ENCODE peak calls at places on chromosomes 5 and 9, in five cellular contexts. One of them, this sample, is unnamed.

GRCh38 chr5:154194348-154195329 is 4.1 kb downstream of the GALNT10 start:
- DNase-seq in vagina: no peak
- DNase-seq in SJSA1: no peak
- DNase-seq in A549: no peak
- DNase-seq in endodermal cell: peak
- DNase-seq in this sample: no peak

GRCh38 chr9:113205449-113206247 is 15.4 kb downstream of the FKBP15 start:
- DNase-seq in A549: no peak
- DNase-seq in endodermal cell: no peak
- DNase-seq in vagina: no peak
- DNase-seq in SJSA1: no peak
- DNase-seq in this sample: no peak

GRCh38 chr9:77751341-77752091 is 103.4 kb upstream of the GNA14 start:
- DNase-seq in A549: peak
- DNase-seq in SJSA1: peak
- DNase-seq in vagina: no peak
- DNase-seq in endodermal cell: peak
- DNase-seq in this sample: no peak

GRCh38 chr9:108374606-108375005 is 481.2 kb downstream of the ACTL7B start:
- DNase-seq in SJSA1: no peak
- DNase-seq in endodermal cell: no peak
- DNase-seq in A549: no peak
- DNase-seq in vagina: no peak
- DNase-seq in this sample: no peak

GRCh38 chr5:37552770-37553719 is 173.9 kb downstream of the WDR70 start:
- DNase-seq in endodermal cell: no peak
- DNase-seq in vagina: no peak
- DNase-seq in SJSA1: no peak
- DNase-seq in A549: no peak
- DNase-seq in this sample: no peak

GRCh38 chr5:66661149-66661548 is 65.0 kb downstream of the MAST4 start:
- DNase-seq in vagina: no peak
- DNase-seq in SJSA1: no peak
- DNase-seq in endodermal cell: no peak
- DNase-seq in A549: no peak
- DNase-seq in this sample: no peak

GRCh38 chr5:106825379-106825778 is 845.4 kb downstream of the EFNA5 start:
- DNase-seq in SJSA1: no peak
- DNase-seq in A549: no peak
- DNase-seq in vagina: no peak
- DNase-seq in endodermal cell: no peak
- DNase-seq in this sample: no peak

GRCh38 chr5:163951069-163951468 is 445.6 kb downstream of the MAT2B start:
- DNase-seq in vagina: no peak
- DNase-seq in A549: no peak
- DNase-seq in endodermal cell: no peak
- DNase-seq in SJSA1: no peak
- DNase-seq in this sample: no peak

GRCh38 chr9:125137200-125137599 is 6.1 kb downstream of the SCAI start:
- DNase-seq in endodermal cell: no peak
- DNase-seq in SJSA1: peak
- DNase-seq in vagina: no peak
- DNase-seq in A549: no peak
- DNase-seq in this sample: no peak

GRCh38 chr9:15505927-15506326 is 4.8 kb downstream of the PSIP1 start:
- DNase-seq in SJSA1: no peak
- DNase-seq in vagina: no peak
- DNase-seq in endodermal cell: no peak
- DNase-seq in A549: no peak
- DNase-seq in this sample: no peak

GRCh38 chr5:52774005-52774410 is 13.7 kb upstream of the ITGA1 start:
- DNase-seq in SJSA1: no peak
- DNase-seq in A549: no peak
- DNase-seq in endodermal cell: no peak
- DNase-seq in vagina: no peak
- DNase-seq in this sample: no peak

GRCh38 chr5:52773342-52773741 is 14.4 kb upstream of the ITGA1 start:
- DNase-seq in SJSA1: no peak
- DNase-seq in A549: no peak
- DNase-seq in endodermal cell: no peak
- DNase-seq in vagina: no peak
- DNase-seq in this sample: no peak

GRCh38 chr5:52777186-52777585 is 10.5 kb upstream of the ITGA1 start:
- DNase-seq in SJSA1: no peak
- DNase-seq in vagina: no peak
- DNase-seq in endodermal cell: no peak
- DNase-seq in A549: no peak
- DNase-seq in this sample: no peak

GRCh38 chr5:52778784-52779183 is 8.9 kb upstream of the ITGA1 start:
- DNase-seq in A549: no peak
- DNase-seq in endodermal cell: no peak
- DNase-seq in vagina: no peak
- DNase-seq in SJSA1: no peak
- DNase-seq in this sample: no peak

GRCh38 chr5:52776116-52776515 is 11.6 kb upstream of the ITGA1 start:
- DNase-seq in SJSA1: no peak
- DNase-seq in A549: no peak
- DNase-seq in endodermal cell: no peak
- DNase-seq in vagina: no peak
- DNase-seq in this sample: no peak
- H3K27ac ChIP-seq in SJSA1: no peak
- H3K27ac ChIP-seq in A549: no peak
- H3K27ac ChIP-seq in endodermal cell: no peak
- H3K27ac ChIP-seq in vagina: peak
- H3K27ac ChIP-seq in this sample: no peak

DNA sequence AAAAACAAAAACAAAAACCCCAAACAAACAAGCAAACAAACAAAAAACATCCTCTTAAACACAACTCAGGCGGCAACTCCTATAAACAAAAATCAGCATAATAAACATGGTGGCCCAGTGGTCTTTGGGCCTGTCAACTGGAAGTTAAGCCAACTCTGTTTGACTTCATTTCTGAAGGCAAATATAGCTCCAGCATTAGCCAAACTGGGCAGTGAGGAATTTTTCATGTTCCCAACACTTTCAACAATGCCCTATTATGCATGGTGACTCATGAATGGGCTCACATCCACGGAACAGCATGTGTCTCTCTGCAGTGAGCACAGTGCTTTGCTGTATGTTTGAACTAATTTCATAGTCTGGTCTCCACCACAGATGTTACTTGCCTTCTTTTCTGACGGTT is 143.9 kb upstream of the STC2 start:
- DNase-seq in A549: peak
- DNase-seq in SJSA1: peak
- DNase-seq in endodermal cell: peak
- DNase-seq in vagina: no peak
- DNase-seq in this sample: peak
- H3K27ac ChIP-seq in A549: peak
- H3K27ac ChIP-seq in SJSA1: peak
- H3K27ac ChIP-seq in endodermal cell: peak
- H3K27ac ChIP-seq in vagina: peak
- H3K27ac ChIP-seq in this sample: peak

GRCh38 chr5:138563340-138564118 is 11.7 kb downstream of the HSPA9 start:
- DNase-seq in endodermal cell: no peak
- DNase-seq in SJSA1: no peak
- DNase-seq in vagina: no peak
- DNase-seq in A549: no peak
- DNase-seq in this sample: no peak

GRCh38 chr5:138566792-138567191 is 8.4 kb downstream of the HSPA9 start:
- DNase-seq in A549: no peak
- DNase-seq in SJSA1: no peak
- DNase-seq in endodermal cell: no peak
- DNase-seq in vagina: no peak
- DNase-seq in this sample: no peak

GRCh38 chr5:138568061-138568824 is 7.0 kb downstream of the HSPA9 start:
- DNase-seq in A549: no peak
- DNase-seq in vagina: no peak
- DNase-seq in endodermal cell: no peak
- DNase-seq in SJSA1: peak
- DNase-seq in this sample: no peak

GRCh38 chr5:138564242-138564641 is 11.0 kb downstream of the HSPA9 start:
- DNase-seq in A549: no peak
- DNase-seq in vagina: no peak
- DNase-seq in SJSA1: no peak
- DNase-seq in endodermal cell: no peak
- DNase-seq in this sample: no peak

DNA sequence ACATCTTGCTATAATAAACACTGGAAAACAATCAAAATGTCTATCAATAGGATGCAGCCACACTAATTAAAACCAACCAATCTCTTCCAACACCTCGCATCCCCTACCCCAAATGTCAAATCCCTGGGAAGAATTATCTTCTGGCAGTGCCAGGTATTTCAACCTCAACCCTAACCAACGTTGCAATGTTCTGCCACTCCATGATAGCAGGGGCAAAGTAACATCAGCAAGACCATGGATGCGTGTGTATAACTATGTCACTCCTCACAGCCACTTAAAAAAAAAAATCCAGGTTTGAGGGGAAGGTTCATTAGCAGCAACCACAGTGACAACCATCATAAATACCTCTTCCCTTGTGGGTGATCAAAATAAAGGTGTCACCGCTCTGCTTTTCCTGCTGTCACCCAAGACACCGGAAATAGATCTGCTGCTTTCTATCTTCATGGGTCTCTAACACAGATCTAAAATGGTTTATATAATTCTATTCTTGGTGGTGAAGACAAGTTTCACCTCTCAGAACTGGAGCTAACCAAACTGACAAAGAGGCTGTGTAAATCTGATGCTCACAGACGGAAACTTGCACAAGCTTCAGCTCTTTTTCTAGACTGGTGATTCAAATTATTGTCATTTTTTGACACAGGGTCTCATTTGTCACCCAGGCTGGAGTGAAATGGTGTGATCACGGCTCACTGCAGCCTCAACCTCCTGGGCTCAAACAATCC is 9.9 kb downstream of the HSPA9 start:
- DNase-seq in vagina: no peak
- DNase-seq in SJSA1: no peak
- DNase-seq in endodermal cell: no peak
- DNase-seq in A549: no peak
- DNase-seq in this sample: no peak
- H3K27ac ChIP-seq in vagina: no peak
- H3K27ac ChIP-seq in SJSA1: no peak
- H3K27ac ChIP-seq in endodermal cell: no peak
- H3K27ac ChIP-seq in A549: no peak
- H3K27ac ChIP-seq in this sample: no peak

GRCh38 chr5:892390-893136 is at the start of the genes BRD9 and TRIP13:
- DNase-seq in A549: peak
- DNase-seq in endodermal cell: peak
- DNase-seq in SJSA1: peak
- DNase-seq in vagina: no peak
- DNase-seq in this sample: peak

GRCh38 chr5:891837-892389 is 688 bp downstream of the BRD9 start:
- DNase-seq in SJSA1: peak
- DNase-seq in A549: no peak
- DNase-seq in vagina: no peak
- DNase-seq in endodermal cell: peak
- DNase-seq in this sample: no peak

GRCh38 chr5:893711-894110 is 1.0 kb downstream of the TRIP13 start:
- DNase-seq in endodermal cell: no peak
- DNase-seq in SJSA1: no peak
- DNase-seq in A549: no peak
- DNase-seq in vagina: no peak
- DNase-seq in this sample: no peak

GRCh38 chr5:891117-891836 is 1.3 kb downstream of the BRD9 start:
- DNase-seq in SJSA1: no peak
- DNase-seq in A549: peak
- DNase-seq in vagina: no peak
- DNase-seq in endodermal cell: peak
- DNase-seq in this sample: no peak

GRCh38 chr5:893137-893506 is 438 bp downstream of the TRIP13 start:
- DNase-seq in vagina: no peak
- DNase-seq in endodermal cell: no peak
- DNase-seq in A549: no peak
- DNase-seq in SJSA1: no peak
- DNase-seq in this sample: no peak
- H3K27ac ChIP-seq in vagina: peak
- H3K27ac ChIP-seq in endodermal cell: no peak
- H3K27ac ChIP-seq in A549: peak
- H3K27ac ChIP-seq in SJSA1: peak
- H3K27ac ChIP-seq in this sample: no peak

GRCh38 chr5:68270576-68270975 is 55.0 kb downstream of the PIK3R1 start:
- DNase-seq in endodermal cell: no peak
- DNase-seq in vagina: no peak
- DNase-seq in SJSA1: no peak
- DNase-seq in A549: no peak
- DNase-seq in this sample: no peak
- H3K27ac ChIP-seq in endodermal cell: no peak
- H3K27ac ChIP-seq in vagina: no peak
- H3K27ac ChIP-seq in SJSA1: no peak
- H3K27ac ChIP-seq in A549: no peak
- H3K27ac ChIP-seq in this sample: no peak

GRCh38 chr5:88758584-88758983 is 124.4 kb downstream of the MEF2C start:
- DNase-seq in A549: no peak
- DNase-seq in SJSA1: no peak
- DNase-seq in endodermal cell: no peak
- DNase-seq in vagina: no peak
- DNase-seq in this sample: no peak
- H3K27ac ChIP-seq in A549: no peak
- H3K27ac ChIP-seq in SJSA1: no peak
- H3K27ac ChIP-seq in endodermal cell: no peak
- H3K27ac ChIP-seq in vagina: no peak
- H3K27ac ChIP-seq in this sample: no peak